ENCODE peak calls at places on chromosomes 12 and 14, in six cellular contexts. I, M, E, Y, P and L are unnamed samples.

GRCh38 chr12:27635349-27635972 is 60.8 kb upstream of the REP15 start:
- DNase-seq in P (peak), E (peak), M (no peak), Y (peak), I (peak), L (peak)

GRCh38 chr14:24432259-24433131 is 2.7 kb downstream of the KHNYN start:
- DNase-seq in I (no peak), P (no peak), Y (no peak), M (no peak), E (no peak), L (no peak)

GRCh38 chr12:70243510-70244331 is 488 bp downstream of the CNOT2 start:
- DNase-seq in Y (peak), I (no peak), E (peak), P (peak), M (peak), L (peak)

GRCh38 chr12:132432721-132433577 is 57.0 kb upstream of the FBRSL1 start:
- DNase-seq in I (no peak), Y (peak), M (no peak), E (peak), P (peak), L (peak)

GRCh38 chr14:76152333-76152681 is 585 bp downstream of the GPATCH2L start:
- DNase-seq in M (peak), P (peak), I (peak), E (peak), Y (peak), L (peak)

GRCh38 chr14:93035917-93036651 is 79.6 kb downstream of the ITPK1 start:
- DNase-seq in I (no peak), M (peak), E (peak), Y (peak), P (peak), L (peak)

GRCh38 chr12:64670856-64671639 is 60.8 kb downstream of the RASSF3 start:
- DNase-seq in Y (peak), I (no peak), E (peak), M (no peak), P (peak), L (peak)

GRCh38 chr12:53938276-53939140 is at the start of gene HOXC13:
- DNase-seq in P (peak), I (no peak), E (no peak), Y (peak), M (no peak), L (peak)

GRCh38 chr12:122356192-122356635 is 66.3 kb downstream of the CLIP1 start:
- DNase-seq in E (peak), I (peak), M (peak), P (peak), Y (peak), L (peak)

GRCh38 chr14:91349481-91350074 is 68.0 kb downstream of the CCDC88C start:
- DNase-seq in M (no peak), P (no peak), Y (no peak), I (no peak), E (no peak), L (no peak)

GRCh38 chr14:91348861-91349465 is 68.7 kb downstream of the CCDC88C start:
- DNase-seq in I (no peak), M (no peak), P (peak), Y (peak), E (no peak), L (no peak)

GRCh38 chr14:91351508-91351853 is 66.1 kb downstream of the CCDC88C start:
- DNase-seq in I (no peak), Y (no peak), M (no peak), E (no peak), P (no peak), L (no peak)

GRCh38 chr14:91350813-91351507 is 66.7 kb downstream of the CCDC88C start:
- DNase-seq in E (no peak), Y (peak), M (no peak), I (no peak), P (no peak), L (no peak)

GRCh38 chr14:91350483-91350812 is 67.2 kb downstream of the CCDC88C start:
- DNase-seq in I (no peak), P (no peak), Y (no peak), M (no peak), E (no peak), L (no peak)
- H3K4me3 ChIP-seq in I (no peak), P (no peak), Y (no peak), M (no peak), E (no peak), L (no peak)

GRCh38 chr12:57558864-57559263 is 9.0 kb downstream of the KIF5A start:
- DNase-seq in E (no peak), M (no peak), P (no peak), I (no peak), Y (no peak), L (no peak)
- H3K4me3 ChIP-seq in E (no peak), M (no peak), P (no peak), I (no peak), Y (no peak), L (no peak)

GRCh38 chr14:102375126-102375525 is 12.4 kb downstream of the TECPR2 start:
- DNase-seq in I (no peak), P (no peak), M (no peak), E (no peak), Y (no peak), L (no peak)

GRCh38 chr14:102373110-102373509 is 10.4 kb downstream of the TECPR2 start:
- DNase-seq in I (no peak), M (no peak), Y (no peak), P (no peak), E (no peak), L (no peak)

GRCh38 chr14:102374264-102374663 is 11.5 kb downstream of the TECPR2 start:
- DNase-seq in I (no peak), Y (no peak), M (no peak), E (no peak), P (no peak), L (no peak)

GRCh38 chr14:102377696-102378095 is 15.0 kb downstream of the TECPR2 start:
- DNase-seq in P (no peak), M (no peak), Y (no peak), I (no peak), E (no peak), L (no peak)

DNA sequence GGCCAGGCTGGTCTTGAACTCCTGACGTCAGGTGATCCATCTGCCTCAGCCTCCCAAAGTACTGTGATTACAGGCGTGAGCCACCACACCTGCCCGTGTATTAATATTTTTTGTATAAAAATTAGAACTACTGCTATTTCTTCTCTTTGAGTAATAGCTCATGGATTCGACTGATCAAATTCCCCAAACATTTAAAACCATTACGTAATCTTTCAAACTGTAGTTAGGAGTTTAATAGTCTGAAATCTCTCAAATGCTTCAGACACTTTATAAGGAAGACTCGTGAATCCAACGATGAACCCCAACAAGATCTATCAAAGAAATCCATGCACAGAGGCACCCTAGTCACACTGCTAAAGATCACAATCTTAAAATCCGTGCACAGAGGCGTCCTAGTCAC is 16.1 kb downstream of the TECPR2 start:
- DNase-seq in Y (no peak), E (no peak), P (no peak), I (no peak), M (no peak), L (no peak)
- H3K4me3 ChIP-seq in Y (no peak), E (no peak), P (no peak), I (no peak), M (no peak), L (no peak)

DNA sequence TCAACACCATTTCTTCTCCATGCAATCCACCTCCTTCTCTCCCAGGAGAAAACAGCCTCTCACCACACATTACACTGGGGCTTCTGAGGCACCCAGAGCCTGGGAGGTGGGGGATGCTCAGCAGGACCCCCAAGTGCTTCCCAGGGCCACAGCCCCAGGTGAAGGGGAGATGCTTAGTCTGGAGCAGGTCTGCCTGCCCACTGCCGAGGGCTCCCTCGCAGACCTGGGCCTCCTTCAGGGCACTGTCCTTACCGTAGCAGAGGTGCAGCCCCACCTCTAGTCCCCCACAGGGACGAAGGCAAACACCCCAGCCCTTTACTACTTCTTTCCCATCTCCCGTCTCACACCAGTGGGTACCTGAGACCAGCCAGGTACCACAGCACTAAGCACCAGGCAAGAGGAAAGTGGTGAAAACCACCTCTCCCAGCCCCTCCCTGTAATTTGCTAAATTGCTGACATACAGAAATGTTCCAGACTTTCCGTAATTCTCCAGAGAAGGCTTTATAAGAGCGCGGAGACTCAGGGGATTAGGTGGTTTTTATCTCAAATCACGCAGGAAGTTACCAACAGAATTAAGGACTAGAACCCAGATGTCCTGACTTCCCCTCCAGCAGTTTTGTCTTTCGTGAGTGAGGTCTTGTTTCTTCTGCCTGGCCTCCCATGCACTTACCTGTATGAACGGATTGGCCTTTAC is 59.0 kb downstream of the PLEKHG3 start:
- DNase-seq in P (no peak), I (no peak), M (no peak), E (no peak), Y (no peak), L (no peak)
- H3K4me3 ChIP-seq in P (no peak), I (no peak), M (no peak), E (no peak), Y (no peak), L (no peak)

DNA sequence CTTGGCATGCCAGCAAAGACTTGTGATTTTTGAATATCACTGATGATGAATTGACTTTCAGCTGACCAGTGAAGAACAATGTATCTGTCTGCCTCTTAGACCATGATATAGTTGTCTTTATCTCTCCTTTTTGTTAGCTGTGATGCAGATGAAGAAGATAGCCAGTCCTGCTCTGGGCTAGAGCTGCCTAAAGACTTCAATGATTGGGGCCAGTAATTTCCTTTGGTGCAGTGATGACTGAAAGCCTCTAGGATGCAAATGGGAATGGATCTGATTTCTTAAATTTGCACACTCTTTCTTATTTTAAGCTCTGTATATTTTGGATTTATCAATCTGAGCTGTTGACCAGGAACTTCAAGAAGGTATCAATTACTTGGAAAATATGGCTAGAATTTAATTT is at the start of gene TAS2R9:
- DNase-seq in M (no peak), E (no peak), Y (no peak), I (no peak), P (no peak), L (no peak)
- H3K4me3 ChIP-seq in M (no peak), E (no peak), Y (no peak), I (no peak), P (no peak), L (no peak)